ENCODE peak calls at places on chromosome 1, in seven cellular contexts. S, E, B, U, R, I and N are unnamed samples.

GRCh38 chr1:203325004-203325417 is 19.7 kb downstream of the BTG2 start:
- DNase-seq in S (no peak), E (no peak), B (no peak), U (no peak), R (no peak), I (peak; percentile 85), N (no peak)

GRCh38 chr1:55305735-55306134 is 90.6 kb upstream of the USP24 start:
- DNase-seq in S (peak; percentile 48), E (no peak), B (peak; percentile 29), U (no peak), R (no peak), I (no peak), N (no peak)

GRCh38 chr1:53467391-53467790 is 8.2 kb downstream of the DMRTB1 start:
- DNase-seq in S (no peak), E (no peak), B (no peak), U (no peak), R (no peak), I (no peak), N (peak; percentile 80)

GRCh38 chr1:33456302-33456886 is 16.1 kb upstream of the ZSCAN20 start:
- DNase-seq in S (no peak), E (no peak), B (no peak), U (no peak), R (no peak), I (no peak), N (no peak)

GRCh38 chr1:154429841-154430611 is 24.9 kb downstream of the IL6R start:
- DNase-seq in S (no peak), E (no peak), B (no peak), U (no peak), R (no peak), I (no peak), N (no peak)

GRCh38 chr1:32988665-32989064 is 24.1 kb upstream of the RNF19B start:
- DNase-seq in S (peak; percentile 82), E (peak; percentile 40), B (peak; percentile 87), U (no peak), R (no peak), I (no peak), N (peak; percentile 66)

GRCh38 chr1:233252436-233252835 is 43.1 kb downstream of the PCNX2 start:
- DNase-seq in S (no peak), E (no peak), B (peak; percentile 8), U (no peak), R (no peak), I (no peak), N (no peak)

GRCh38 chr1:246569248-246570238 is 3.3 kb downstream of the CNST start:
- DNase-seq in S (peak; percentile 74), E (peak; percentile 92), B (no peak), U (no peak), R (no peak), I (no peak), N (no peak)

GRCh38 chr1:228228601-228229074 is 20.8 kb downstream of the OBSCN start:
- DNase-seq in S (peak; percentile 95), E (peak; percentile 22), B (peak; percentile 94), U (no peak), R (no peak), I (no peak), N (peak; percentile 49)

GRCh38 chr1:54379481-54380284 is 26.5 kb downstream of the SSBP3 start:
- DNase-seq in S (no peak), E (no peak), B (peak; percentile 46), U (no peak), R (no peak), I (peak; percentile 46), N (peak; percentile 52)

DNA sequence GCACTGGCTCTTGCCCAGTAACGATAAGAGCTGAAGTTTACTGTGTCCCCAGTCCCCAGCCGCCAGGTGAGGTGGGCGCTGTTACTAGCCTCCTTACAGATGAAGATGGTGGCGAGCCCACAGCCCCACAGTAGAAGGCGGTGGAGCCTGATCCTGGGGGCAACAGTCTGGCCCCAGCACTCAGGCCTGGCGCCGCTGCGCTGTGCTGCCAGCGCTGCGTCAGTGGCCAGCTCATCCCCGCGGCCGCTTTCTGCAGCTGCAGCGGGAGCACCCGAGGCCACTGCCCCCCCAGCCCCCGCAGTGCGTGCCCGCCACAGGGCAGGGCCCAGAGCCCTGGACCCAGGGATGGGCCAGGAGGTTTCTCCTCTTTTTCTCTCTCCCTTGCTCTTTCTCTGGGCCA is 13.3 kb downstream of the H6PD start:
- DNase-seq in S (no peak), E (no peak), B (no peak), U (no peak), R (no peak), I (no peak), N (no peak)
- H3K4me2 ChIP-seq in S (no peak overlapping the region), E (no peak overlapping the region), B (peak overlapping the region; percentile 15), U (no peak overlapping the region), R (no peak overlapping the region), I (no peak overlapping the region), N (no peak overlapping the region)

GRCh38 chr1:77627965-77628570 is 54.4 kb downstream of the ZZZ3 start:
- DNase-seq in S (no peak), E (no peak), B (no peak), U (no peak), R (no peak), I (no peak), N (no peak)

GRCh38 chr1:77636864-77637263 is 45.6 kb downstream of the ZZZ3 start:
- DNase-seq in S (no peak), E (no peak), B (no peak), U (peak; percentile 34), R (no peak), I (no peak), N (no peak)

GRCh38 chr1:77631751-77632150 is 50.7 kb downstream of the ZZZ3 start:
- DNase-seq in S (no peak), E (no peak), B (no peak), U (no peak), R (no peak), I (no peak), N (no peak)

GRCh38 chr1:77631302-77631701 is 51.2 kb downstream of the ZZZ3 start:
- DNase-seq in S (no peak), E (no peak), B (no peak), U (no peak), R (no peak), I (no peak), N (no peak)

GRCh38 chr1:77632216-77632615 is 50.2 kb downstream of the ZZZ3 start:
- DNase-seq in S (no peak), E (no peak), B (no peak), U (no peak), R (no peak), I (no peak), N (no peak)
- H3K79me2 ChIP-seq in S (peaks cover 93% of the 10 kb centered on the region), E (no peaks in the 10 kb centered on the region), B (no peaks in the 10 kb centered on the region), U (no peaks in the 10 kb centered on the region), R (peaks cover 10% of the 10 kb centered on the region), I (peaks cover 4% of the 10 kb centered on the region), N (peaks cover 48% of the 10 kb centered on the region)

DNA sequence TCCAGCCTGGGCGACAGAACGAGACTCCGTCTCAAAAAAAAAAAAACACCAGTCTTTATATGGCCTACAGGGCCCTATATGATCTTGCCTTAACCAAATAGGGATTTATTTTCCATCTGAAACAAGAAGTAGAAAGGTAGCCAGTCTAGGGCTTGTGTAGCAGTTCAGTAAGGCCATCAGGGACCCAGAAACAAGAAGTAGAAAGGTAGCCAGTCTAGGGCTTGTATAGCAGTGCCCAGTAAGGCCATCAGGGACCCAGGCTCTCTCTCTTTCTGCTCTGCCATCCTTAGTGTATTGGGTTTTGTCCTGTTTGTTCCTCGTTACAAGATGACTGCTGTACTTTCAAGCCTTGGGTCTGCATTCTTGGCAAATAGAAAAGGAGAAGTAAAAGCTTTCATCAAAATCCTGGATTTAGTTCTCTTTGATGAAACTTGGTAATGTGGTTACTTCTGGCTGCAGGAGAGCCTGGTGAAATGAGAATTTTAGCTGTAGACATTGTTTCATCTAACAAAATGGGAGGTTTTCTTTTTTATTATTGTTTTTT is 46.1 kb downstream of the PKN2 start:
- DNase-seq in S (no peak), E (no peak), B (no peak), U (no peak), R (no peak), I (no peak), N (peak; percentile 1)
- H3K4me2 ChIP-seq in S (no peak overlapping the region), E (no peak overlapping the region), B (peak overlapping the region; percentile 44), U (no peak overlapping the region), R (no peak overlapping the region), I (no peak overlapping the region), N (no peak overlapping the region)

DNA sequence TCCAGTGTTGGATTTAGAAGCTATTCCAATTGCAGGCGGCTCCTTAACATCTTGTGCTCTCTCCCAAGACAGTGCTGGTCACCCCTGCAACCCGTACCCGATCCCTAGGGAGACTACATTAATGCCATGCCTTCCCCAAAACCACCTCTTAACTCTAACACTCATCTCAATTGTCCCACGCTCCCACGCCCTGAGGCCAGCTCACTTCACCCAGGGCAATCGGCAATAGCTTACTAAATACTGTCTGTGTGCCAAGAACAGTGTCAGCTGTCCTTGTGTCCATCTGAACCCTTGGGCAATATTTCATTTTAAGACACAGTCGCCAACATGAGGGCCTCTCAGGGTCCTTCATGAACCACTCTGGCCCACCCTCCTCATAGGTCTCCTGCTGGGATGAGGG is 13.9 kb downstream of the C1orf198 start:
- DNase-seq in S (no peak), E (no peak), B (no peak), U (no peak), R (no peak), I (no peak), N (no peak)
- H3K79me2 ChIP-seq in S (peaks cover 97% of the 10 kb centered on the region), E (no peaks in the 10 kb centered on the region), B (peaks cover 30% of the 10 kb centered on the region), U (no peaks in the 10 kb centered on the region), R (peaks cover 51% of the 10 kb centered on the region), I (peaks cover 45% of the 10 kb centered on the region), N (peaks cover 93% of the 10 kb centered on the region)

GRCh38 chr1:3653286-3653618 is 936 bp downstream of the TP73 start:
- DNase-seq in S (no peak), E (no peak), B (no peak), U (no peak), R (no peak), I (no peak), N (no peak)

GRCh38 chr1:3651011-3651938 is 1.0 kb upstream of the TP73 start:
- DNase-seq in S (peak; percentile 25), E (no peak), B (no peak), U (peak; percentile 67), R (no peak), I (peak; percentile 64), N (no peak)

GRCh38 chr1:3654549-3655281 is 2.4 kb downstream of the TP73 start:
- DNase-seq in S (no peak), E (no peak), B (no peak), U (no peak), R (no peak), I (no peak), N (no peak)

GRCh38 chr1:3651939-3652537 is at the start of gene TP73:
- DNase-seq in S (peak; percentile 25), E (no peak), B (no peak), U (no peak), R (peak; percentile 38), I (peak; percentile 72), N (no peak)

DNA sequence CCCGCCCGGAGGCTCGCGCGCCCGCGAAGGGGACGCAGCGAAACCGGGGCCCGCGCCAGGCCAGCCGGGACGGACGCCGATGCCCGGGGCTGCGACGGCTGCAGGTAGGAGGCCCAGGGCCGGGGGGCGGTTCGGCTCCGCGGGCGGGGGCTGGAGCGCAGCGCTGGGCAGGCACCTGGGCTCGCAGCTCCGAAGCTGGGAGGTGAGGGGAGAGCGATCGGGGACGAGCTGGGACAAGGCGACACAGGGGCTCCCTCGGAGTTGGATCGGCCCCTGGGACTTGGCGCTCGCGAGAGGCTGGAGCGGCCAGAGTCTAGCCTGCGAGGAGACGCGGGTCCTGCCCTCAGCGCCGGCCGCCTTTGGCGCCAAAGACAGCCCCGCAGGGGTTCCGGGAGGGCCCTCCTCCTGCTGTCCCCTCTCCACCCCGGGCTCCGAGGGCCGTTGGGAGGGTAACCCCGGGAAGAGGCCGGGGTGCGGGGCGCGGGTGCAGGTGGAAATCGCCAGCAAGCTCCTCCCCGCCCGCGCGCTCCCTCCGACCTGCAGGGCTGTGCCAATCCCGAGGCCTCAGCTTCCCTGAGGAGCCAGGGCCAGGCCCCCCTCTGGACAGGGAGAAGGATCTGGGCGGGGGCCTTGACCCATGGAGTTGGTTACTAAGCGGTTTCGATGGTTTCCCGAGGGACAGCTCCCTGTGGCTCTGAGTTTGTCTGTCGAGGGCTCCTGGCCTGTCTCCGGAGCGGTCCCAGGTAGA is 396 bp downstream of the TP73 start:
- DNase-seq in S (no peak), E (no peak), B (no peak), U (peak; percentile 63), R (no peak), I (peak; percentile 54), N (no peak)
- H3K4me2 ChIP-seq in S (no peak overlapping the region), E (no peak overlapping the region), B (no peak overlapping the region), U (peak overlapping the region; percentile 65), R (peak overlapping the region; percentile 95), I (peak overlapping the region; percentile 83), N (no peak overlapping the region)